ENCODE peak calls at places on chromosomes 13 and 19, in ten cellular contexts. P is IMR-90, I is K562, Z is esophagus squamous epithelium, U is heart left ventricle, F is breast epithelium, Q is HCT116, L is gastrocnemius medialis, B is body of pancreas, O is prostate gland. R is an unnamed sample.

GRCh38 chr13:43054803-43055802 is 31.7 kb downstream of the DNAJC15 start:
- DNase-seq in P (peak; percentile 87), I (no peak), Z (no peak), U (peak; percentile 52), F (no peak), Q (no peak), L (no peak), B (no peak), O (peak; percentile 18), R (no peak)

GRCh38 chr19:33295621-33296472 is 6.5 kb downstream of the CEBPA start:
- DNase-seq in P (no peak), I (no peak), Z (no peak), U (no peak), F (no peak), Q (no peak), L (no peak), B (no peak), O (no peak), R (no peak)

GRCh38 chr19:4115818-4116385 is 8.0 kb downstream of the MAP2K2 start:
- DNase-seq in P (no peak), I (no peak), Z (no peak), U (no peak), F (no peak), Q (no peak), L (no peak), B (no peak), O (no peak), R (no peak)

GRCh38 chr13:79496188-79496587 is 15.2 kb downstream of the NDFIP2 start:
- DNase-seq in P (no peak), I (no peak), Z (no peak), U (no peak), F (no peak), Q (no peak), L (no peak), B (no peak), O (no peak), R (no peak)

GRCh38 chr13:90783273-90783672 is 564.2 kb upstream of the MIR17HG start:
- DNase-seq in P (no peak), I (no peak), Z (no peak), U (no peak), F (no peak), Q (no peak), L (no peak), B (no peak), O (no peak), R (no peak)

GRCh38 chr13:60019119-60019993 is 144.4 kb downstream of the DIAPH3 start:
- DNase-seq in P (peak; percentile 40), I (no peak), Z (no peak), U (no peak), F (no peak), Q (no peak), L (no peak), B (no peak), O (no peak), R (no peak)

GRCh38 chr13:55266644-55267043 is 1874.1 kb upstream of the PRR20A start:
- DNase-seq in P (no peak), I (no peak), Z (no peak), U (no peak), F (no peak), Q (no peak), L (no peak), B (no peak), O (no peak), R (no peak)

GRCh38 chr13:40351537-40352384 is 314.7 kb downstream of the FOXO1 start:
- DNase-seq in P (no peak), I (no peak), Z (no peak), U (no peak), F (no peak), Q (no peak), L (no peak), B (no peak), O (no peak), R (no peak)

GRCh38 chr19:3880471-3881271 is at the start of gene ATCAY:
- DNase-seq in P (no peak), I (no peak), Z (no peak), U (no peak), F (no peak), Q (no peak), L (no peak), B (no peak), O (no peak), R (no peak)

GRCh38 chr13:80716610-80717081 is 375.7 kb upstream of the SPRY2 start:
- DNase-seq in P (no peak), I (no peak), Z (no peak), U (peak; percentile 43), F (no peak), Q (no peak), L (no peak), B (no peak), O (no peak), R (no peak)

GRCh38 chr19:16449330-16449961 is 22.3 kb downstream of the EPS15L1 start:
- DNase-seq in P (peak; percentile 19), I (no peak), Z (no peak), U (no peak), F (no peak), Q (no peak), L (no peak), B (no peak), O (no peak), R (no peak)

GRCh38 chr13:110651271-110651670 is 35.9 kb downstream of the NAXD start:
- DNase-seq in P (no peak), I (no peak), Z (no peak), U (no peak), F (no peak), Q (no peak), L (no peak), B (no peak), O (no peak), R (no peak)

GRCh38 chr19:18658366-18658855 is 21.6 kb downstream of the KLHL26 start:
- DNase-seq in P (no peak), I (no peak), Z (no peak), U (no peak), F (no peak), Q (no peak), L (no peak), B (no peak), O (no peak), R (no peak)
- H3K4me1 ChIP-seq in P (peaks cover 40% of the 10 kb centered on the region), I (peaks cover 58% of the 10 kb centered on the region), Z (peaks cover 67% of the 10 kb centered on the region), U (peaks cover 46% of the 10 kb centered on the region), F (peaks cover 3% of the 10 kb centered on the region), Q (peaks cover 32% of the 10 kb centered on the region), L (peaks cover 58% of the 10 kb centered on the region), B (no peaks in the 10 kb centered on the region), O (no peaks in the 10 kb centered on the region), R (peaks cover 82% of the 10 kb centered on the region)

GRCh38 chr19:7898967-7899366 is 4.7 kb upstream of the MAP2K7 start:
- DNase-seq in P (no peak), I (no peak), Z (no peak), U (no peak), F (no peak), Q (no peak), L (no peak), B (no peak), O (no peak), R (no peak)
- TF ChIP-seq CTCF in P (no peak), I (no peak), Z (no peak), U (no peak), F (no peak), Q (no peak), L (no peak), B (no peak), O (no peak), R (no peak)

DNA sequence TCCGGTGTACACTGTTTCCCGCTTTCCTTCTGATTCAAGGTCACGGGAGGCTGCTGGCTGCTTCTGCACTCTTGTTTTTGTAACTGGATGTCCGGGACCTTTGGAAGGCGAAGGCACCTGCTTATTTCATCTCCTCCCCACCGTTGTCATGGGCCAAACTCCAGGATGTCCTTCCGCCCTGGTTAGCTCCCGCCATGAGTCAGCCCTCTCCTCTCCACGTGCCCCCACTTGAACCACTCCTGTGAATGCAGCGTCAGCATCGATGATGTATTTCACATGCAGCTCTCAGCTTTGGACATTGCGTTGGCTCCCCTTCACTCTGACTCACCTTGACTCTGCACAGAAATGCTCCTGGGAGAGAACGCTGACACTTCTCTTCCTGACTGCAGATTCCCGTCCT is 5.5 kb upstream of the GALP start:
- DNase-seq in P (peak; percentile 43), I (peak; percentile 46), Z (no peak), U (peak; percentile 45), F (no peak), Q (no peak), L (no peak), B (peak; percentile 67), O (no peak), R (no peak)
- TF ChIP-seq POLR2A in P (no peak), I (no peak), Z (no peak), U (no peak), F (no peak), Q (no peak), L (no peak), B (no peak), O (no peak), R (no peak)

DNA sequence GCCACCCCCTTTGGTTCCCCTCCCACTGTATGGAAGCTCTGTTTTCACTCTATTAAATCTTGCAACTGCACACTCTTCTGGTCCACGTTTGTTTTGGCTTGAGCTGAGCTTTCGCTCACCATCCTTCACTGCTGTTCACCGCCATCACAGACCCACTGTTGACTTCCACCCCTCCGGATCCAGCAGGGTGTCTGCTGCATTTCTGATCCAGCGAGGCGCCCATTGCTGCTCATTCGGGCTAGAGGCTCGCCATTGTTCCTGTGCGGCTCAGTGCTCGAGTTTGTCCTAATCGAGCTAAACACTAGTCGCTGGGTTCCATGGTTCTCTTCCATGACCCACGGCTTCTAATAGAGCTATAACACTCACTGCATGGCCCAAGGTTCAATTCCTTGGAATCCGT is 42.7 kb downstream of the ACTN4 start:
- DNase-seq in P (no peak), I (no peak), Z (no peak), U (no peak), F (no peak), Q (no peak), L (no peak), B (no peak), O (no peak), R (no peak)
- H3K4me1 ChIP-seq in P (peaks cover 36% of the 10 kb centered on the region), I (peaks cover 51% of the 10 kb centered on the region), Z (peaks cover 89% of the 10 kb centered on the region), U (peaks cover 89% of the 10 kb centered on the region), F (peaks cover 30% of the 10 kb centered on the region), Q (peaks cover 100% of the 10 kb centered on the region), L (peaks cover 83% of the 10 kb centered on the region), B (peaks cover 91% of the 10 kb centered on the region), O (peaks cover 14% of the 10 kb centered on the region), R (peaks cover 97% of the 10 kb centered on the region)

GRCh38 chr13:85864963-85865530 is 65.8 kb upstream of the SLITRK6 start:
- DNase-seq in P (peak; percentile 38), I (no peak), Z (no peak), U (no peak), F (no peak), Q (peak; percentile 10), L (no peak), B (no peak), O (no peak), R (no peak)
- TF ChIP-seq CTCF in P (peak; percentile 35), I (no peak), Z (no peak), U (no peak), F (no peak), Q (peak; percentile 45), L (no peak), B (no peak), O (no peak), R (no peak)

R was measured in esophagus muscularis mucosa.